ENCODE peak calls at places on chromosomes 16 and 17, in eight cellular contexts. A is substantia nigra; C is T-helper 1 cell; W is neuronal stem cell; H is stimulated activated CD8-positive, alpha-beta memory T cell treated with anti-CD3 and anti-CD28 coated beads, Interleukin-4, amount 100 ng/mL, for 1 hour; R is NCI-H1417; S is stimulated activated CD4-positive, alpha-beta T cell treated with anti-CD3 and anti-CD28 coated beads, Interleukin-1b, Interleukin-23, amount 100 ng/mL, for 1 hour; L is endothelial cell. D is an unnamed sample.
A peak's percentile ranks its signal among the peaks of the same experiment; 100 is the strongest.

GRCh38 chr16:27400751-27401620 is 988 bp upstream of the IL21R start:
- DNase-seq in A (no peak), C (no peak), W (no peak), H (no peak), R (no peak), S (no peak), L (no peak), D (no peak)

GRCh38 chr16:86651013-86651627 is 72.8 kb downstream of the FOXL1 start:
- DNase-seq in A (no peak), C (no peak), W (no peak), H (no peak), R (no peak), S (no peak), L (no peak), D (no peak)

GRCh38 chr17:21460358-21460757 is 84.2 kb downstream of the KCNJ12 start:
- DNase-seq in A (no peak), C (no peak), W (no peak), H (no peak), R (no peak), S (no peak), L (no peak), D (no peak)

GRCh38 chr17:67779098-67779672 is 46.1 kb upstream of the BPTF start:
- DNase-seq in A (no peak), C (peak; percentile 39), W (peak; percentile 20), H (no peak), R (no peak), S (no peak), L (peak; percentile 60), D (peak; percentile 76)

GRCh38 chr16:66926171-66926570 is 836 bp upstream of the RRAD start:
- DNase-seq in A (no peak), C (no peak), W (no peak), H (no peak), R (no peak), S (no peak), L (no peak), D (no peak)

GRCh38 chr16:88973007-88973410 is 4.0 kb downstream of the CBFA2T3 start:
- DNase-seq in A (no peak), C (no peak), W (no peak), H (no peak), R (no peak), S (no peak), L (no peak), D (no peak)

GRCh38 chr17:41772218-41772585 is 14.3 kb downstream of the JUP start:
- DNase-seq in A (no peak), C (no peak), W (no peak), H (no peak), R (no peak), S (no peak), L (no peak), D (no peak)

GRCh38 chr16:66903544-66904427 is 14.9 kb downstream of the CDH16 start:
- DNase-seq in A (no peak), C (no peak), W (no peak), H (no peak), R (no peak), S (no peak), L (no peak), D (no peak)

GRCh38 chr17:57519199-57519598 is 225.9 kb downstream of the CCDC182 start:
- DNase-seq in A (no peak), C (no peak), W (no peak), H (no peak), R (peak; percentile 72), S (no peak), L (peak; percentile 30), D (no peak)

GRCh38 chr17:36117505-36118382 is 14.1 kb downstream of the CCL4 start:
- DNase-seq in A (no peak), C (no peak), W (no peak), H (no peak), R (no peak), S (no peak), L (no peak), D (no peak)

GRCh38 chr16:70252355-70252988 is 732 bp upstream of the EXOSC6 start:
- DNase-seq in A (no peak), C (no peak), W (peak; percentile 12), H (no peak), R (peak; percentile 36), S (no peak), L (peak; percentile 58), D (peak; percentile 68)

GRCh38 chr17:54347495-54347894 is 524.8 kb downstream of the KIF2B start:
- DNase-seq in A (no peak), C (no peak), W (no peak), H (no peak), R (no peak), S (no peak), L (no peak), D (no peak)

GRCh38 chr16:74111583-74111982 is 185.0 kb upstream of the PSMD7 start:
- DNase-seq in A (no peak), C (peak; percentile 14), W (no peak), H (no peak), R (no peak), S (no peak), L (no peak), D (no peak)

GRCh38 chr17:5419959-5420653 is at the start of gene RPAIN:
- DNase-seq in A (peak; percentile 97), C (peak; percentile 88), W (no peak), H (peak; percentile 58), R (peak; percentile 84), S (peak; percentile 54), L (peak; percentile 72), D (peak; percentile 69)

GRCh38 chr16:67161595-67162058 is 1.9 kb downstream of the FBXL8 start:
- DNase-seq in A (no peak), C (no peak), W (no peak), H (no peak), R (no peak), S (no peak), L (no peak), D (no peak)

GRCh38 chr16:81445143-81445922 is 725 bp downstream of the CMIP start:
- DNase-seq in A (no peak), C (peak; percentile 40), W (no peak), H (no peak), R (peak; percentile 31), S (no peak), L (peak; percentile 45), D (no peak)

D was measured in HuH-7.